ENCODE peak calls at places on chromosomes 11 and 22, in six cellular contexts. V is A673; B is iPS DF 6.9; N is NCI-H1436 treated with DMSO at 0.1 percent for 48 hours; D is GM12865; T is stimulated activated CD4-positive, alpha-beta T cell treated with anti-CD3 and anti-CD28 coated beads, Interleukin-12 subunit alpha, Interleukin-12 subunit beta, amount 100 ng/mL, for 4 hours. R is an unnamed sample.

GRCh38 chr22:29867260-29867659 is 15.7 kb upstream of the MTMR3 start:
- DNase-seq in V (no peak), B (no peak), N (no peak), D (no peak), T (no peak), R (no peak)

GRCh38 chr11:61602775-61603569 is 22.1 kb upstream of the SYT7 start:
- DNase-seq in V (peak; percentile 90), B (no peak), N (no peak), D (no peak), T (no peak), R (peak; percentile 94)

GRCh38 chr11:118621071-118621815 is 13.8 kb downstream of the PHLDB1 start:
- DNase-seq in V (peak; percentile 95), B (no peak), N (peak; percentile 35), D (no peak), T (no peak), R (peak; percentile 97)

GRCh38 chr11:30326911-30327310 is 4.0 kb downstream of the ARL14EP start:
- DNase-seq in V (no peak), B (no peak), N (no peak), D (no peak), T (no peak), R (no peak)

GRCh38 chr22:38012604-38013072 is 28.3 kb upstream of the SOX10 start:
- DNase-seq in V (no peak), B (no peak), N (no peak), D (no peak), T (no peak), R (no peak)

GRCh38 chr11:32396991-32397390 is 38.3 kb downstream of the WT1 start:
- DNase-seq in V (no peak), B (no peak), N (no peak), D (no peak), T (no peak), R (no peak)

GRCh38 chr11:68969386-68969785 is 11.4 kb downstream of the MRGPRD start:
- DNase-seq in V (no peak), B (no peak), N (no peak), D (no peak), T (no peak), R (peak; percentile 56)

GRCh38 chr22:17430298-17430900 is 61.1 kb downstream of the CECR2 start:
- DNase-seq in V (no peak), B (no peak), N (no peak), D (no peak), T (no peak), R (no peak)

GRCh38 chr11:72483412-72484186 is 49.3 kb upstream of the CLPB start:
- DNase-seq in V (peak; percentile 64), B (no peak), N (no peak), D (peak; percentile 9), T (no peak), R (no peak)

GRCh38 chr22:45227645-45228400 is 12.9 kb downstream of the KIAA0930 start:
- DNase-seq in V (no peak), B (no peak), N (no peak), D (no peak), T (no peak), R (no peak)

GRCh38 chr11:40689823-40690222 is 769.6 kb downstream of the LRRC4C start:
- DNase-seq in V (no peak), B (no peak), N (no peak), D (no peak), T (no peak), R (no peak)

GRCh38 chr11:66133216-66133775 is 63.2 kb downstream of the PACS1 start:
- DNase-seq in V (no peak), B (no peak), N (no peak), D (no peak), T (no peak), R (no peak)

GRCh38 chr11:61460474-61460881 is 30.6 kb downstream of the SDHAF2 start:
- DNase-seq in V (no peak), B (no peak), N (no peak), D (no peak), T (no peak), R (no peak)

GRCh38 chr11:31824791-31825452 is 13.8 kb upstream of the PAX6 start:
- DNase-seq in V (no peak), B (no peak), N (no peak), D (no peak), T (no peak), R (no peak)

GRCh38 chr22:32693102-32693501 is 108.4 kb upstream of the TIMP3 start:
- DNase-seq in V (no peak), B (no peak), N (no peak), D (no peak), T (no peak), R (no peak)

GRCh38 chr11:64127267-64128072 is 38.4 kb downstream of the MACROD1 start:
- DNase-seq in V (no peak), B (no peak), N (no peak), D (no peak), T (no peak), R (no peak)

GRCh38 chr11:29214833-29215232 is 802.0 kb downstream of the KCNA4 start:
- DNase-seq in V (no peak), B (no peak), N (no peak), D (no peak), T (no peak), R (no peak)

GRCh38 chr22:19048531-19048930 is 73.7 kb downstream of the DGCR2 start:
- DNase-seq in V (no peak), B (no peak), N (no peak), D (no peak), T (no peak), R (peak; percentile 61)

GRCh38 chr11:86182976-86183584 is 61.5 kb upstream of the EED start:
- DNase-seq in V (no peak), B (no peak), N (no peak), D (peak; percentile 91), T (peak; percentile 42), R (no peak)

GRCh38 chr11:43508511-43508918 is 149.8 kb downstream of the TTC17 start:
- DNase-seq in V (peak; percentile 68), B (no peak), N (no peak), D (no peak), T (no peak), R (no peak)

GRCh38 chr11:120239713-120240640 is at the start of gene POU2F3:
- DNase-seq in V (no peak), B (no peak), N (no peak), D (no peak), T (no peak), R (no peak)

GRCh38 chr11:2477936-2478335 is 33.1 kb downstream of the KCNQ1 start:
- DNase-seq in V (no peak), B (no peak), N (no peak), D (no peak), T (no peak), R (peak; percentile 28)

GRCh38 chr11:35605691-35606090 is 12.6 kb upstream of the FJX1 start:
- DNase-seq in V (no peak), B (no peak), N (no peak), D (no peak), T (no peak), R (no peak)

GRCh38 chr11:66289548-66290331 is 797 bp upstream of the YIF1A start:
- DNase-seq in V (peak; percentile 92), B (no peak), N (no peak), D (peak; percentile 87), T (peak; percentile 79), R (peak; percentile 91)

GRCh38 chr22:33562484-33562883 is 357.8 kb downstream of the LARGE1 start:
- DNase-seq in V (no peak), B (no peak), N (no peak), D (no peak), T (no peak), R (no peak)

GRCh38 chr11:5364214-5364613 is 12.9 kb downstream of the OR51B6 start:
- DNase-seq in V (no peak), B (no peak), N (no peak), D (no peak), T (no peak), R (no peak)

GRCh38 chr11:135075740-135076139 is 663.7 kb upstream of the B3GAT1 start:
- DNase-seq in V (peak; percentile 71), B (no peak), N (no peak), D (peak; percentile 67), T (peak; percentile 22), R (peak; percentile 86)

GRCh38 chr11:86174101-86175046 is 70.2 kb upstream of the EED start:
- DNase-seq in V (no peak), B (no peak), N (no peak), D (no peak), T (no peak), R (peak; percentile 95)

GRCh38 chr11:69293819-69294505 is at the start of gene MYEOV:
- DNase-seq in V (peak; percentile 96), B (peak; percentile 27), N (no peak), D (peak; percentile 71), T (no peak), R (no peak)

GRCh38 chr11:118971646-118972045 is at the start of gene FOXR1:
- DNase-seq in V (no peak), B (no peak), N (no peak), D (no peak), T (no peak), R (no peak)

GRCh38 chr11:47418454-47419259 is 7.6 kb downstream of the PSMC3 start:
- DNase-seq in V (no peak), B (no peak), N (no peak), D (no peak), T (no peak), R (no peak)

GRCh38 chr11:2927493-2927800 is 1.8 kb downstream of the PHLDA2 start:
- DNase-seq in V (no peak), B (no peak), N (no peak), D (no peak), T (no peak), R (no peak)

GRCh38 chr11:14449302-14449714 is 50.3 kb downstream of the COPB1 start:
- DNase-seq in V (peak; percentile 1), B (no peak), N (no peak), D (no peak), T (no peak), R (no peak)

GRCh38 chr11:90747057-90747456 is 524.2 kb upstream of the CHORDC1 start:
- DNase-seq in V (no peak), B (no peak), N (no peak), D (no peak), T (no peak), R (no peak)

GRCh38 chr11:113628912-113629311 is 77.2 kb downstream of the TMPRSS5 start:
- DNase-seq in V (no peak), B (peak; percentile 72), N (no peak), D (no peak), T (no peak), R (no peak)

GRCh38 chr22:20107951-20108756 is 7.8 kb upstream of the RANBP1 start:
- DNase-seq in V (no peak), B (no peak), N (no peak), D (no peak), T (no peak), R (no peak)

GRCh38 chr22:43541462-43542407 is 129.9 kb downstream of the MPPED1 start:
- DNase-seq in V (no peak), B (no peak), N (no peak), D (no peak), T (no peak), R (no peak)

GRCh38 chr11:37973926-37974325 is 1375.9 kb upstream of the RAG2 start:
- DNase-seq in V (no peak), B (no peak), N (no peak), D (no peak), T (no peak), R (no peak)

GRCh38 chr22:30855677-30856518 is 112.7 kb downstream of the MORC2 start:
- DNase-seq in V (no peak), B (no peak), N (no peak), D (no peak), T (no peak), R (peak; percentile 18)